ENCODE peak calls at places on chromosomes 11 and 22, in ten cellular contexts. One of them, this sample, is unnamed.

GRCh38 chr11:106061249-106061794 is 15.8 kb downstream of the KBTBD3 start:
- DNase-seq in endothelial cell: no peak
- DNase-seq in dorsolateral prefrontal cortex: no peak
- DNase-seq in cardiac muscle cell: no peak
- DNase-seq in cardiac fibroblast: no peak
- DNase-seq in mesothelial cell of epicardium: no peak
- DNase-seq in fibroblast of the aortic adventitia: no peak
- DNase-seq in PC-3: no peak
- DNase-seq in uterus: no peak
- DNase-seq in neural crest cell: no peak
- DNase-seq in this sample: no peak

GRCh38 chr11:19919050-19919561 is 206.5 kb downstream of the NAV2 start:
- DNase-seq in mesothelial cell of epicardium: no peak
- DNase-seq in neural crest cell: no peak
- DNase-seq in endothelial cell: no peak
- DNase-seq in cardiac muscle cell: no peak
- DNase-seq in fibroblast of the aortic adventitia: peak; percentile 99
- DNase-seq in dorsolateral prefrontal cortex: peak; percentile 67
- DNase-seq in cardiac fibroblast: peak; percentile 94
- DNase-seq in PC-3: peak; percentile 97
- DNase-seq in uterus: peak; percentile 40
- DNase-seq in this sample: peak; percentile 92

GRCh38 chr11:118287006-118287405 is 17.5 kb upstream of the CD3E start:
- DNase-seq in cardiac muscle cell: no peak
- DNase-seq in dorsolateral prefrontal cortex: no peak
- DNase-seq in PC-3: peak; percentile 95
- DNase-seq in uterus: no peak
- DNase-seq in fibroblast of the aortic adventitia: peak; percentile 2
- DNase-seq in neural crest cell: no peak
- DNase-seq in cardiac fibroblast: no peak
- DNase-seq in endothelial cell: no peak
- DNase-seq in mesothelial cell of epicardium: no peak
- DNase-seq in this sample: no peak

GRCh38 chr11:57359396-57359795 is 21.2 kb downstream of the P2RX3 start:
- DNase-seq in dorsolateral prefrontal cortex: peak; percentile 62
- DNase-seq in cardiac muscle cell: no peak
- DNase-seq in mesothelial cell of epicardium: no peak
- DNase-seq in PC-3: no peak
- DNase-seq in endothelial cell: no peak
- DNase-seq in uterus: no peak
- DNase-seq in cardiac fibroblast: no peak
- DNase-seq in fibroblast of the aortic adventitia: no peak
- DNase-seq in neural crest cell: no peak
- DNase-seq in this sample: no peak

GRCh38 chr11:62124186-62125113 is 639 bp downstream of the INCENP start:
- DNase-seq in mesothelial cell of epicardium: no peak
- DNase-seq in endothelial cell: peak; percentile 28
- DNase-seq in fibroblast of the aortic adventitia: no peak
- DNase-seq in cardiac fibroblast: peak; percentile 32
- DNase-seq in dorsolateral prefrontal cortex: no peak
- DNase-seq in uterus: no peak
- DNase-seq in neural crest cell: peak; percentile 22
- DNase-seq in PC-3: peak; percentile 46
- DNase-seq in cardiac muscle cell: peak; percentile 69
- DNase-seq in this sample: no peak

GRCh38 chr11:74319139-74319538 is 7.7 kb upstream of the P4HA3 start:
- DNase-seq in cardiac muscle cell: no peak
- DNase-seq in mesothelial cell of epicardium: no peak
- DNase-seq in endothelial cell: no peak
- DNase-seq in fibroblast of the aortic adventitia: peak; percentile 93
- DNase-seq in cardiac fibroblast: peak; percentile 87
- DNase-seq in neural crest cell: no peak
- DNase-seq in PC-3: peak; percentile 98
- DNase-seq in dorsolateral prefrontal cortex: no peak
- DNase-seq in uterus: no peak
- DNase-seq in this sample: no peak

GRCh38 chr11:12746593-12747097 is 72.4 kb downstream of the TEAD1 start:
- DNase-seq in dorsolateral prefrontal cortex: no peak
- DNase-seq in uterus: peak; percentile 91
- DNase-seq in cardiac fibroblast: peak; percentile 88
- DNase-seq in mesothelial cell of epicardium: peak; percentile 80
- DNase-seq in endothelial cell: peak; percentile 55
- DNase-seq in cardiac muscle cell: peak; percentile 97
- DNase-seq in fibroblast of the aortic adventitia: peak; percentile 78
- DNase-seq in neural crest cell: peak; percentile 37
- DNase-seq in PC-3: peak; percentile 14
- DNase-seq in this sample: peak; percentile 68

GRCh38 chr11:131498631-131499053 is 128.2 kb downstream of the NTM start:
- DNase-seq in endothelial cell: no peak
- DNase-seq in uterus: no peak
- DNase-seq in mesothelial cell of epicardium: no peak
- DNase-seq in fibroblast of the aortic adventitia: no peak
- DNase-seq in cardiac muscle cell: no peak
- DNase-seq in neural crest cell: no peak
- DNase-seq in dorsolateral prefrontal cortex: peak; percentile 64
- DNase-seq in PC-3: no peak
- DNase-seq in cardiac fibroblast: no peak
- DNase-seq in this sample: no peak

GRCh38 chr11:19506803-19507466 is 205.7 kb upstream of the NAV2 start:
- DNase-seq in fibroblast of the aortic adventitia: no peak
- DNase-seq in cardiac muscle cell: no peak
- DNase-seq in mesothelial cell of epicardium: no peak
- DNase-seq in neural crest cell: no peak
- DNase-seq in cardiac fibroblast: no peak
- DNase-seq in dorsolateral prefrontal cortex: no peak
- DNase-seq in endothelial cell: no peak
- DNase-seq in uterus: no peak
- DNase-seq in PC-3: no peak
- DNase-seq in this sample: no peak

GRCh38 chr22:28718044-28718443 is 23.6 kb downstream of the CHEK2 start:
- DNase-seq in uterus: no peak
- DNase-seq in cardiac muscle cell: no peak
- DNase-seq in dorsolateral prefrontal cortex: no peak
- DNase-seq in fibroblast of the aortic adventitia: no peak
- DNase-seq in endothelial cell: no peak
- DNase-seq in mesothelial cell of epicardium: no peak
- DNase-seq in cardiac fibroblast: no peak
- DNase-seq in neural crest cell: no peak
- DNase-seq in PC-3: no peak
- DNase-seq in this sample: no peak

DNA sequence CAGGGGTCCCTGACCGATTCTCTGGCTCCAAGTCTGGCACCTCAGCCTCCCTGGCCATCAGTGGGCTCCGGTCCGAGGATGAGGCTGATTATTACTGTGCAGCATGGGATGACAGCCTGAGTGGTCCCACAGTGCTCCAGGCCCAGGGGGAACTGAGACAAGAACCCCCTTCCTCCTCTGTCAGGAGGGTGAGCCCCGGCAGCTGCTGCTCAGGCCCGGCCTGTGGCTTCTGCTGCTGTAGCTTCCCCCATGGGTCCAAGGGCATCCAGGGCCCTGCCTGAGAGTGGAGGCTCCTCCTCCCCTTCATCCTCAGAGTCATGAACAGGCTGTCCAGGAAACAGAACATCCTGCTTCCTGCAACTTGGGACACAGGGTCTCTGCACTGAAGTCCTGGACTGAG is 113.5 kb downstream of the VPREB1 start:
- DNase-seq in mesothelial cell of epicardium: no peak
- DNase-seq in cardiac muscle cell: no peak
- DNase-seq in uterus: no peak
- DNase-seq in cardiac fibroblast: no peak
- DNase-seq in endothelial cell: no peak
- DNase-seq in neural crest cell: no peak
- DNase-seq in dorsolateral prefrontal cortex: no peak
- DNase-seq in fibroblast of the aortic adventitia: no peak
- DNase-seq in PC-3: no peak
- DNase-seq in this sample: no peak
- TF ChIP-seq CTCF in mesothelial cell of epicardium: no peak
- TF ChIP-seq CTCF in cardiac muscle cell: no peak
- TF ChIP-seq CTCF in uterus: no peak
- TF ChIP-seq CTCF in cardiac fibroblast: no peak
- TF ChIP-seq CTCF in endothelial cell: no peak
- TF ChIP-seq CTCF in neural crest cell: no peak
- TF ChIP-seq CTCF in dorsolateral prefrontal cortex: no peak
- TF ChIP-seq CTCF in fibroblast of the aortic adventitia: no peak
- TF ChIP-seq CTCF in PC-3: no peak
- TF ChIP-seq CTCF in this sample: no peak

GRCh38 chr22:50118557-50119168 is 28.9 kb downstream of the MOV10L1 start:
- DNase-seq in cardiac muscle cell: peak; percentile 58
- DNase-seq in PC-3: no peak
- DNase-seq in endothelial cell: no peak
- DNase-seq in dorsolateral prefrontal cortex: no peak
- DNase-seq in neural crest cell: no peak
- DNase-seq in mesothelial cell of epicardium: peak; percentile 45
- DNase-seq in cardiac fibroblast: peak; percentile 99
- DNase-seq in fibroblast of the aortic adventitia: peak; percentile 100
- DNase-seq in uterus: peak; percentile 77
- DNase-seq in this sample: peak; percentile 71

GRCh38 chr22:50121202-50121740 is 31.5 kb downstream of the MOV10L1 start:
- DNase-seq in neural crest cell: no peak
- DNase-seq in dorsolateral prefrontal cortex: no peak
- DNase-seq in cardiac muscle cell: no peak
- DNase-seq in fibroblast of the aortic adventitia: no peak
- DNase-seq in cardiac fibroblast: no peak
- DNase-seq in uterus: no peak
- DNase-seq in mesothelial cell of epicardium: no peak
- DNase-seq in endothelial cell: no peak
- DNase-seq in PC-3: no peak
- DNase-seq in this sample: no peak

GRCh38 chr22:50118129-50118528 is 28.3 kb downstream of the MOV10L1 start:
- DNase-seq in neural crest cell: no peak
- DNase-seq in cardiac muscle cell: no peak
- DNase-seq in cardiac fibroblast: no peak
- DNase-seq in endothelial cell: no peak
- DNase-seq in PC-3: no peak
- DNase-seq in uterus: no peak
- DNase-seq in dorsolateral prefrontal cortex: no peak
- DNase-seq in fibroblast of the aortic adventitia: no peak
- DNase-seq in mesothelial cell of epicardium: no peak
- DNase-seq in this sample: no peak

GRCh38 chr22:50119169-50119767 is 29.5 kb downstream of the MOV10L1 start:
- DNase-seq in dorsolateral prefrontal cortex: no peak
- DNase-seq in cardiac muscle cell: no peak
- DNase-seq in endothelial cell: no peak
- DNase-seq in cardiac fibroblast: no peak
- DNase-seq in PC-3: no peak
- DNase-seq in fibroblast of the aortic adventitia: no peak
- DNase-seq in neural crest cell: no peak
- DNase-seq in mesothelial cell of epicardium: no peak
- DNase-seq in uterus: no peak
- DNase-seq in this sample: no peak

DNA sequence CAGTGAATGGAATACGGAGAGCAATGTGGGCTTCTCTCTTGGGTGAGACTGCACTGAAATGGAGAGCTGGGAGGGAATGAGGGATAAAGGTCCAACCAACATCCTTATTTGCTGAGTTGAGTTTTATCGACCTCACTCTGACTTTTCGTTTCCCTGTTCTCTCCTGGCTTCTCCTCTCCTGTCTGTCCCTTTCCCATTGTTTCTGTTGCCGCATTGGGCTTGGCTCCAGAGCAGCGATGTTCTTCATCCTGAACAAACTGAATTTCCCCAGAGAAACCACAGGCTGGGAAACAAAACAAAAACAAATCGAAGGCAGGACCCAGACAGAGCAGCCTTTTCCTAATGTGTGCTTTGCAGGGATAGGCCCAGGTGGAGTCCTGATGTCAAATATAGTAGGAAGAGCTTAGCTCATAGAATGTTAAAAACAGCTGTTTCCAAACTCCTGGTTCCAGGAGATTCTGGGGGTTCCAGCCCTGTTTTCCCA is 30.0 kb downstream of the MOV10L1 start:
- DNase-seq in neural crest cell: no peak
- DNase-seq in cardiac fibroblast: peak; percentile 88
- DNase-seq in PC-3: no peak
- DNase-seq in mesothelial cell of epicardium: no peak
- DNase-seq in uterus: no peak
- DNase-seq in cardiac muscle cell: no peak
- DNase-seq in endothelial cell: no peak
- DNase-seq in fibroblast of the aortic adventitia: peak; percentile 82
- DNase-seq in dorsolateral prefrontal cortex: no peak
- DNase-seq in this sample: no peak
- TF ChIP-seq CTCF in neural crest cell: no peak
- TF ChIP-seq CTCF in cardiac fibroblast: no peak
- TF ChIP-seq CTCF in PC-3: no peak
- TF ChIP-seq CTCF in mesothelial cell of epicardium: no peak
- TF ChIP-seq CTCF in uterus: no peak
- TF ChIP-seq CTCF in cardiac muscle cell: no peak
- TF ChIP-seq CTCF in endothelial cell: no peak
- TF ChIP-seq CTCF in fibroblast of the aortic adventitia: no peak
- TF ChIP-seq CTCF in dorsolateral prefrontal cortex: no peak
- TF ChIP-seq CTCF in this sample: no peak

DNA sequence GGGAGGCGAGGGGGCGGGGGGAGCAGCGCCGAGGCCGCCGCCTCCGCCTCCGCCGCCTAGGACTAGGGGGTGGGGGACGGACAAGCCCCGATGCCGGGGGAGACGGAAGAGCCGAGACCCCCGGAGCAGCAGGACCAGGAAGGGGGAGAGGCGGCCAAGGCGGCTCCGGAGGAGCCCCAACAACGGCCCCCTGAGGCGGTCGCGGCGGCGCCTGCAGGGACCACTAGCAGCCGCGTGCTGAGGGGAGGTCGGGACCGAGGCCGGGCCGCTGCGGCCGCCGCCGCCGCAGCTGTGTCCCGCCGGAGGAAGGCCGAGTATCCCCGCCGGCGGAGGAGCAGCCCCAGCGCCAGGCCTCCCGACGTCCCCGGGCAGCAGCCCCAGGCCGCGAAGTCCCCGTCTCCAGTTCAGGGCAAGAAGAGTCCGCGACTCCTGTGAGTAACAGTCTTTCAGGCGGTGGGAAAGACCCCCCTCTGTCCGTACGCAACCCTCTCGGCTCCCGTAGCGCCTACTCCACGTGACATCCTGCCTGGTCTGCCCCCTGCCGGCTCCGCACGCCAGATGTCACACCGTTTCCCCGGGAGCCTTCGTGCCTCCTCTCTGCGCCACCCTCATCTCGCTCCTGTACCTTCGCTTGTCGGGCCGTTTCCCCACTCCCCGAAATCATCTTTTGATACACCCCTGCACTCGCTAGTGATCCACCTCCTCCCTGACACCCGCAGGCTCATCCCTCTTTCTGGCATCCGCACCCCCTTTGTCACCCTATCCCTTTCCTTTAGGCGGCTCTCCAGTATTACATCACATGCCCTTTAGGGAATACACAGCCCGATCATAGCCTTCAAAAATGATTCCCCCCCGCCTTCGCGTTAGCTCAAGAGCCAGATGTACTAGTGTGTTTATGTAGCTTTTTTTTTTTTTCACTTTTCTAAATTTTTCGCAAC is 598 bp downstream of the ZFP91 start:
- DNase-seq in dorsolateral prefrontal cortex: peak; percentile 94
- DNase-seq in neural crest cell: peak; percentile 83
- DNase-seq in mesothelial cell of epicardium: peak; percentile 78
- DNase-seq in endothelial cell: peak; percentile 91
- DNase-seq in PC-3: peak; percentile 89
- DNase-seq in uterus: peak; percentile 92
- DNase-seq in fibroblast of the aortic adventitia: peak; percentile 90
- DNase-seq in cardiac fibroblast: peak; percentile 93
- DNase-seq in cardiac muscle cell: peak; percentile 94
- DNase-seq in this sample: peak; percentile 96
- TF ChIP-seq CTCF in dorsolateral prefrontal cortex: peak; percentile 83
- TF ChIP-seq CTCF in neural crest cell: peak; percentile 81
- TF ChIP-seq CTCF in mesothelial cell of epicardium: peak; percentile 70
- TF ChIP-seq CTCF in endothelial cell: peak; percentile 52
- TF ChIP-seq CTCF in PC-3: peak; percentile 85
- TF ChIP-seq CTCF in uterus: peak; percentile 80
- TF ChIP-seq CTCF in fibroblast of the aortic adventitia: peak; percentile 75
- TF ChIP-seq CTCF in cardiac fibroblast: peak; percentile 71
- TF ChIP-seq CTCF in cardiac muscle cell: peak; percentile 82
- TF ChIP-seq CTCF in this sample: peak; percentile 65

GRCh38 chr11:127843483-127844396 is 743.6 kb downstream of the ETS1 start:
- DNase-seq in fibroblast of the aortic adventitia: peak; percentile 75
- DNase-seq in PC-3: peak; percentile 82
- DNase-seq in endothelial cell: peak; percentile 83
- DNase-seq in neural crest cell: peak; percentile 93
- DNase-seq in mesothelial cell of epicardium: peak; percentile 58
- DNase-seq in cardiac fibroblast: peak; percentile 75
- DNase-seq in uterus: peak; percentile 38
- DNase-seq in dorsolateral prefrontal cortex: peak; percentile 82
- DNase-seq in cardiac muscle cell: peak; percentile 91
- DNase-seq in this sample: peak; percentile 10
- TF ChIP-seq CTCF in fibroblast of the aortic adventitia: peak; percentile 73
- TF ChIP-seq CTCF in PC-3: peak; percentile 90
- TF ChIP-seq CTCF in endothelial cell: peak; percentile 79
- TF ChIP-seq CTCF in neural crest cell: peak; percentile 86
- TF ChIP-seq CTCF in mesothelial cell of epicardium: peak; percentile 61
- TF ChIP-seq CTCF in cardiac fibroblast: peak; percentile 79
- TF ChIP-seq CTCF in uterus: peak; percentile 19
- TF ChIP-seq CTCF in dorsolateral prefrontal cortex: peak; percentile 71
- TF ChIP-seq CTCF in cardiac muscle cell: peak; percentile 81
- TF ChIP-seq CTCF in this sample: peak; percentile 64